ENCODE peak calls at places on chromosomes 1 and 21, in eight cellular contexts. Q is iPS-NIHi11, S is hypothalamus, L is ovary, E is left cardiac atrium, H is ureter, U is HEK293T, D is HTR-8/SVneo. Y is an unnamed sample.
A peak's percentile ranks its signal among the peaks of the same experiment; 100 is the strongest.

GRCh38 chr1:12011998-12012397 is 7.3 kb upstream of the MIIP start:
- DNase-seq in Q (no peak), S (no peak), L (no peak), E (no peak), H (no peak), U (no peak), D (no peak), Y (no peak)

GRCh38 chr1:54266195-54266594 is 66.2 kb downstream of the MRPL37 start:
- DNase-seq in Q (no peak), S (no peak), L (no peak), E (no peak), H (no peak), U (no peak), D (no peak), Y (no peak)

GRCh38 chr1:26289158-26290059 is 9.5 kb downstream of the SH3BGRL3 start:
- DNase-seq in Q (peak; percentile 49), S (no peak), L (no peak), E (no peak), H (no peak), U (no peak), D (no peak), Y (peak; percentile 77)

GRCh38 chr1:220812308-220812707 is 25.6 kb downstream of the MTARC1 start:
- DNase-seq in Q (no peak), S (no peak), L (no peak), E (no peak), H (no peak), U (no peak), D (no peak), Y (no peak)

GRCh38 chr21:42567861-42568260 is 54.2 kb downstream of the SLC37A1 start:
- DNase-seq in Q (no peak), S (no peak), L (no peak), E (no peak), H (no peak), U (no peak), D (no peak), Y (peak; percentile 30)

GRCh38 chr1:196515904-196516303 is 92.3 kb downstream of the KCNT2 start:
- DNase-seq in Q (no peak), S (no peak), L (no peak), E (no peak), H (no peak), U (no peak), D (no peak), Y (no peak)

GRCh38 chr1:118494998-118495397 is 310.0 kb upstream of the SPAG17 start:
- DNase-seq in Q (no peak), S (no peak), L (no peak), E (no peak), H (no peak), U (no peak), D (no peak), Y (no peak)

GRCh38 chr1:2894381-2895041 is 93.0 kb upstream of the TTC34 start:
- DNase-seq in Q (no peak), S (no peak), L (no peak), E (no peak), H (no peak), U (no peak), D (no peak), Y (no peak)

GRCh38 chr1:81695741-81696140 is 105.0 kb upstream of the ADGRL2 start:
- DNase-seq in Q (no peak), S (no peak), L (no peak), E (no peak), H (no peak), U (no peak), D (no peak), Y (no peak)

GRCh38 chr1:248779350-248779749 is 23.8 kb upstream of the LYPD8 start:
- DNase-seq in Q (no peak), S (no peak), L (no peak), E (no peak), H (no peak), U (no peak), D (no peak), Y (no peak)

GRCh38 chr1:212684076-212684475 is 15.6 kb downstream of the BATF3 start:
- DNase-seq in Q (no peak), S (no peak), L (no peak), E (no peak), H (no peak), U (no peak), D (no peak), Y (no peak)